ENCODE peak calls at places on chromosomes 12 and 14, in seven cellular contexts. P is pancreas, H is ovary, Y is tibial artery, J is body of pancreas, V is GM23338, X is transverse colon. Q is an unnamed sample. For H3K27me3, the result is how much of the 10 kb centered on the place peaks cover.

GRCh38 chr12:1328385-1328784 is 266.0 kb downstream of the FBXL14 start:
- DNase-seq in P (no peak), X (peak), H (no peak), J (no peak), Y (no peak), V (no peak), Q (no peak)

GRCh38 chr12:77151030-77151429 is 85.7 kb upstream of the E2F7 start:
- DNase-seq in J (no peak), X (no peak), H (no peak), V (no peak), Y (no peak), P (no peak), Q (no peak)

GRCh38 chr12:11822071-11822818 is 172.8 kb downstream of the ETV6 start:
- DNase-seq in H (no peak), X (peak), J (peak), Y (no peak), V (no peak), P (no peak), Q (peak)

GRCh38 chr14:69170848-69171247 is 17.9 kb upstream of the DCAF5 start:
- DNase-seq in J (no peak), P (no peak), H (no peak), Y (no peak), V (no peak), X (no peak), Q (no peak)

GRCh38 chr12:41442905-41443304 is 254.8 kb downstream of the PDZRN4 start:
- DNase-seq in X (no peak), H (no peak), Y (no peak), P (no peak), V (no peak), J (no peak), Q (no peak)

GRCh38 chr14:105993814-105994213 is 467.4 kb downstream of the TMEM121 start:
- DNase-seq in Y (no peak), P (no peak), V (no peak), J (no peak), X (no peak), H (no peak), Q (no peak)

GRCh38 chr12:56153291-56154065 is 1.1 kb downstream of the MYL6B start:
- DNase-seq in V (no peak), H (no peak), X (no peak), Y (no peak), P (no peak), J (no peak), Q (no peak)

GRCh38 chr14:52356025-52356424 is 41.9 kb downstream of the PTGER2 start:
- DNase-seq in H (no peak), P (no peak), V (no peak), J (no peak), Y (no peak), X (peak), Q (no peak)

GRCh38 chr12:44015333-44015941 is 179.6 kb downstream of the TMEM117 start:
- DNase-seq in H (no peak), X (no peak), J (no peak), P (no peak), Y (no peak), V (peak), Q (no peak)

GRCh38 chr14:32300146-32300545 is 29.0 kb upstream of the AKAP6 start:
- DNase-seq in H (no peak), J (peak), V (no peak), X (no peak), Y (no peak), P (peak), Q (no peak)

GRCh38 chr12:113161415-113162016 is 12.0 kb downstream of the CFAP73 start:
- DNase-seq in J (no peak), V (peak), Y (no peak), P (no peak), X (no peak), H (no peak), Q (no peak)

GRCh38 chr14:52013984-52014600 is 24.7 kb downstream of the RTRAF start:
- DNase-seq in Y (no peak), H (no peak), P (no peak), V (peak), J (no peak), X (no peak), Q (no peak)

GRCh38 chr14:101817511-101818001 is 56.0 kb downstream of the PPP2R5C start:
- DNase-seq in J (no peak), X (no peak), H (no peak), P (no peak), Y (no peak), V (no peak), Q (peak)

GRCh38 chr14:24312736-24313507 is 1.6 kb downstream of the LTB4R start:
- DNase-seq in V (no peak), Y (no peak), J (no peak), P (no peak), X (peak), H (no peak), Q (no peak)

GRCh38 chr14:69543341-69544249 is 31.1 kb downstream of the CCDC177 start:
- DNase-seq in X (peak), V (peak), Y (no peak), J (no peak), P (no peak), H (no peak), Q (peak)

GRCh38 chr12:130166306-130166705 is 4.0 kb downstream of the FZD10 start:
- DNase-seq in V (no peak), X (no peak), H (no peak), Y (no peak), J (no peak), P (no peak), Q (no peak)
- H3K27me3 ChIP-seq in V (half or more), X (half or more), H (under half), Y (half or more), J (under half), P (under half), Q (under half)

GRCh38 chr12:6335451-6336078 is 6.3 kb downstream of the TNFRSF1A start:
- DNase-seq in P (peak), V (peak), X (peak), H (peak), Y (peak), J (peak), Q (peak)
- TF ChIP-seq CTCF in P (peak), V (peak), X (peak), H (peak), Y (peak), J (peak), Q (peak)

GRCh38 chr14:36664322-36665193 is 2.9 kb downstream of the PAX9 start:
- DNase-seq in H (no peak), X (no peak), V (no peak), P (no peak), Y (no peak), J (no peak), Q (no peak)
- H3K27me3 ChIP-seq in H (under half), X (half or more), V (half or more), P (under half), Y (half or more), J (under half), Q (under half)

GRCh38 chr12:75611041-75611440 is 99.6 kb upstream of the KRR1 start:
- DNase-seq in P (no peak), J (no peak), V (peak), Y (no peak), X (no peak), H (no peak), Q (no peak)
- TF ChIP-seq CTCF in P (no peak), J (no peak), V (peak), Y (no peak), X (no peak), H (no peak), Q (no peak)

GRCh38 chr14:104086210-104086660 is 735 bp downstream of the ASPG start:
- DNase-seq in J (peak), V (no peak), Y (peak), P (no peak), H (peak), X (peak), Q (no peak)
- H3K27me3 ChIP-seq in J (under half), V (under half), Y (half or more), P (under half), H (under half), X (under half), Q (under half)

GRCh38 chr12:6370994-6371754 is 4.2 kb downstream of the SCNN1A start:
- DNase-seq in J (peak), P (peak), H (no peak), X (peak), Y (no peak), V (peak), Q (no peak)
- TF ChIP-seq CTCF in J (peak), P (no peak), H (no peak), X (no peak), Y (no peak), V (no peak), Q (no peak)

GRCh38 chr14:95730126-95730525 is 16.2 kb upstream of the TCL1A start:
- DNase-seq in X (no peak), Y (no peak), J (no peak), V (no peak), P (no peak), H (no peak), Q (no peak)
- H3K27me3 ChIP-seq in X (under half), Y (under half), J (under half), V (under half), P (under half), H (under half), Q (under half)

GRCh38 chr14:75259510-75259855 is 19.1 kb upstream of the FOS start:
- DNase-seq in X (no peak), J (no peak), V (peak), H (no peak), Y (no peak), P (no peak), Q (no peak)
- TF ChIP-seq CTCF in X (no peak), J (peak), V (peak), H (peak), Y (peak), P (no peak), Q (no peak)

GRCh38 chr12:52577316-52577715 is 3.7 kb upstream of the KRT74 start:
- DNase-seq in X (no peak), H (no peak), V (no peak), P (no peak), Y (peak), J (no peak), Q (no peak)

GRCh38 chr12:52573306-52573705 is 337 bp downstream of the KRT74 start:
- DNase-seq in V (no peak), P (no peak), Y (peak), H (no peak), J (no peak), X (no peak), Q (no peak)

GRCh38 chr12:52573743-52574142 is at the start of gene KRT74:
- DNase-seq in J (no peak), X (no peak), Y (no peak), H (no peak), P (no peak), V (no peak), Q (no peak)

GRCh38 chr12:52575256-52575655 is 1.6 kb upstream of the KRT74 start:
- DNase-seq in X (no peak), P (no peak), H (no peak), Y (peak), J (no peak), V (no peak), Q (no peak)

GRCh38 chr12:52575948-52576347 is 2.3 kb upstream of the KRT74 start:
- DNase-seq in X (no peak), H (no peak), V (no peak), Y (peak), J (no peak), P (no peak), Q (no peak)
- H3K27me3 ChIP-seq in X (under half), H (under half), V (under half), Y (under half), J (under half), P (under half), Q (under half)